ENCODE peak calls at places on chromosomes 5 and 9, in eight cellular contexts. One of them, this sample, is unnamed.

GRCh38 chr9:36798350-36799065 is 225.8 kb downstream of the MELK start:
- DNase-seq in LoVo: no peak
- DNase-seq in COR-L47: peak
- DNase-seq in lung: no peak
- DNase-seq in H1: no peak
- DNase-seq in IMR-90: no peak
- DNase-seq in aorta: no peak
- DNase-seq in ovary: no peak
- DNase-seq in this sample: no peak

GRCh38 chr9:76766126-76766525 is 1.9 kb downstream of the PCA3 start:
- DNase-seq in ovary: no peak
- DNase-seq in COR-L47: no peak
- DNase-seq in IMR-90: no peak
- DNase-seq in lung: no peak
- DNase-seq in aorta: no peak
- DNase-seq in LoVo: no peak
- DNase-seq in H1: no peak
- DNase-seq in this sample: no peak

GRCh38 chr5:143402464-143403356 is 776 bp downstream of the NR3C1 start:
- DNase-seq in aorta: peak
- DNase-seq in ovary: peak
- DNase-seq in lung: peak
- DNase-seq in COR-L47: no peak
- DNase-seq in LoVo: peak
- DNase-seq in IMR-90: peak
- DNase-seq in H1: peak
- DNase-seq in this sample: peak

GRCh38 chr9:14294659-14295058 is 19.3 kb downstream of the NFIB start:
- DNase-seq in ovary: no peak
- DNase-seq in LoVo: no peak
- DNase-seq in COR-L47: no peak
- DNase-seq in H1: no peak
- DNase-seq in lung: no peak
- DNase-seq in aorta: no peak
- DNase-seq in IMR-90: no peak
- DNase-seq in this sample: no peak

GRCh38 chr9:73916016-73916673 is 581.0 kb upstream of the RORB start:
- DNase-seq in IMR-90: no peak
- DNase-seq in COR-L47: no peak
- DNase-seq in lung: no peak
- DNase-seq in ovary: no peak
- DNase-seq in aorta: no peak
- DNase-seq in LoVo: no peak
- DNase-seq in H1: peak
- DNase-seq in this sample: no peak

GRCh38 chr5:57438162-57438561 is 44.4 kb downstream of the ACTBL2 start:
- DNase-seq in IMR-90: peak
- DNase-seq in aorta: no peak
- DNase-seq in COR-L47: no peak
- DNase-seq in H1: no peak
- DNase-seq in LoVo: no peak
- DNase-seq in ovary: no peak
- DNase-seq in lung: no peak
- DNase-seq in this sample: no peak

GRCh38 chr5:129511291-129511690 is 51.2 kb downstream of the ADAMTS19 start:
- DNase-seq in IMR-90: no peak
- DNase-seq in ovary: no peak
- DNase-seq in aorta: no peak
- DNase-seq in H1: no peak
- DNase-seq in lung: no peak
- DNase-seq in COR-L47: no peak
- DNase-seq in LoVo: no peak
- DNase-seq in this sample: no peak

GRCh38 chr5:78568212-78568611 is 80.4 kb downstream of the LHFPL2 start:
- DNase-seq in lung: no peak
- DNase-seq in H1: no peak
- DNase-seq in LoVo: no peak
- DNase-seq in COR-L47: no peak
- DNase-seq in ovary: no peak
- DNase-seq in aorta: no peak
- DNase-seq in IMR-90: no peak
- DNase-seq in this sample: no peak

GRCh38 chr9:99261923-99262322 is 39.8 kb downstream of the SEC61B start:
- DNase-seq in COR-L47: no peak
- DNase-seq in LoVo: no peak
- DNase-seq in lung: no peak
- DNase-seq in H1: no peak
- DNase-seq in ovary: no peak
- DNase-seq in IMR-90: no peak
- DNase-seq in aorta: no peak
- DNase-seq in this sample: no peak

GRCh38 chr5:176418251-176418650 is 1.9 kb upstream of the CLTB start:
- DNase-seq in ovary: no peak
- DNase-seq in aorta: no peak
- DNase-seq in IMR-90: no peak
- DNase-seq in LoVo: peak
- DNase-seq in COR-L47: no peak
- DNase-seq in H1: no peak
- DNase-seq in lung: no peak
- DNase-seq in this sample: no peak

GRCh38 chr9:136970361-136970760 is 6.9 kb upstream of the PTGDS start:
- DNase-seq in H1: no peak
- DNase-seq in ovary: no peak
- DNase-seq in LoVo: no peak
- DNase-seq in IMR-90: no peak
- DNase-seq in COR-L47: no peak
- DNase-seq in lung: no peak
- DNase-seq in aorta: no peak
- DNase-seq in this sample: no peak

GRCh38 chr9:14021871-14022525 is 291.9 kb downstream of the NFIB start:
- DNase-seq in LoVo: no peak
- DNase-seq in H1: no peak
- DNase-seq in ovary: no peak
- DNase-seq in COR-L47: no peak
- DNase-seq in IMR-90: peak
- DNase-seq in lung: no peak
- DNase-seq in aorta: no peak
- DNase-seq in this sample: no peak

GRCh38 chr5:92513067-92513466 is 1068.0 kb downstream of the NR2F1-AS1 start:
- DNase-seq in H1: no peak
- DNase-seq in aorta: no peak
- DNase-seq in LoVo: no peak
- DNase-seq in IMR-90: peak
- DNase-seq in COR-L47: no peak
- DNase-seq in lung: no peak
- DNase-seq in ovary: no peak
- DNase-seq in this sample: no peak

GRCh38 chr5:117095803-117096332 is 521.2 kb upstream of the SEMA6A start:
- DNase-seq in COR-L47: no peak
- DNase-seq in IMR-90: no peak
- DNase-seq in LoVo: no peak
- DNase-seq in H1: no peak
- DNase-seq in lung: no peak
- DNase-seq in ovary: no peak
- DNase-seq in aorta: no peak
- DNase-seq in this sample: no peak

GRCh38 chr5:95069948-95070347 is 214.9 kb downstream of the MCTP1 start:
- DNase-seq in LoVo: no peak
- DNase-seq in ovary: no peak
- DNase-seq in H1: no peak
- DNase-seq in IMR-90: no peak
- DNase-seq in aorta: no peak
- DNase-seq in COR-L47: no peak
- DNase-seq in lung: no peak
- DNase-seq in this sample: no peak

GRCh38 chr5:178417391-178417811 is 172.8 kb downstream of the COL23A1 start:
- DNase-seq in lung: no peak
- DNase-seq in LoVo: no peak
- DNase-seq in H1: no peak
- DNase-seq in ovary: peak
- DNase-seq in aorta: no peak
- DNase-seq in IMR-90: no peak
- DNase-seq in COR-L47: no peak
- DNase-seq in this sample: no peak

GRCh38 chr5:143386725-143387124 is 16.8 kb downstream of the NR3C1 start:
- DNase-seq in lung: no peak
- DNase-seq in aorta: no peak
- DNase-seq in IMR-90: peak
- DNase-seq in LoVo: no peak
- DNase-seq in H1: no peak
- DNase-seq in COR-L47: no peak
- DNase-seq in ovary: no peak
- DNase-seq in this sample: no peak

GRCh38 chr5:84113246-84114118 is 271.2 kb downstream of the EDIL3 start:
- DNase-seq in aorta: no peak
- DNase-seq in IMR-90: peak
- DNase-seq in LoVo: no peak
- DNase-seq in H1: peak
- DNase-seq in ovary: no peak
- DNase-seq in COR-L47: peak
- DNase-seq in lung: no peak
- DNase-seq in this sample: no peak

GRCh38 chr5:14293279-14293678 is 150.1 kb downstream of the TRIO start:
- DNase-seq in aorta: no peak
- DNase-seq in COR-L47: no peak
- DNase-seq in IMR-90: no peak
- DNase-seq in H1: no peak
- DNase-seq in ovary: no peak
- DNase-seq in LoVo: no peak
- DNase-seq in lung: no peak
- DNase-seq in this sample: no peak

GRCh38 chr5:149205625-149206523 is 64.6 kb downstream of the ABLIM3 start:
- DNase-seq in aorta: peak
- DNase-seq in LoVo: no peak
- DNase-seq in lung: peak
- DNase-seq in ovary: no peak
- DNase-seq in IMR-90: peak
- DNase-seq in H1: peak
- DNase-seq in COR-L47: no peak
- DNase-seq in this sample: no peak

GRCh38 chr9:110116543-110116885 is 91.4 kb downstream of the C9orf152 start:
- DNase-seq in H1: no peak
- DNase-seq in lung: no peak
- DNase-seq in LoVo: no peak
- DNase-seq in aorta: no peak
- DNase-seq in IMR-90: peak
- DNase-seq in ovary: no peak
- DNase-seq in COR-L47: no peak
- DNase-seq in this sample: no peak

GRCh38 chr5:139051392-139051791 is 146.8 kb downstream of the SIL1 start:
- DNase-seq in IMR-90: no peak
- DNase-seq in H1: no peak
- DNase-seq in LoVo: no peak
- DNase-seq in ovary: no peak
- DNase-seq in aorta: no peak
- DNase-seq in lung: no peak
- DNase-seq in COR-L47: no peak
- DNase-seq in this sample: no peak

GRCh38 chr5:34655354-34655991 is 655 bp upstream of the RAI14 start:
- DNase-seq in LoVo: peak
- DNase-seq in lung: peak
- DNase-seq in COR-L47: peak
- DNase-seq in H1: peak
- DNase-seq in IMR-90: peak
- DNase-seq in ovary: peak
- DNase-seq in aorta: no peak
- DNase-seq in this sample: peak

GRCh38 chr5:90142531-90142930 is 267.0 kb downstream of the CETN3 start:
- DNase-seq in IMR-90: no peak
- DNase-seq in COR-L47: no peak
- DNase-seq in LoVo: no peak
- DNase-seq in ovary: no peak
- DNase-seq in aorta: no peak
- DNase-seq in lung: no peak
- DNase-seq in H1: no peak
- DNase-seq in this sample: no peak

GRCh38 chr9:3205421-3206095 is 320.2 kb downstream of the RFX3 start:
- DNase-seq in LoVo: no peak
- DNase-seq in ovary: no peak
- DNase-seq in COR-L47: peak
- DNase-seq in IMR-90: no peak
- DNase-seq in lung: no peak
- DNase-seq in H1: no peak
- DNase-seq in aorta: no peak
- DNase-seq in this sample: no peak

GRCh38 chr9:41229408-41230401 is 40.6 kb upstream of the ZNG1F start:
- DNase-seq in LoVo: no peak
- DNase-seq in IMR-90: peak
- DNase-seq in ovary: peak
- DNase-seq in aorta: peak
- DNase-seq in COR-L47: no peak
- DNase-seq in H1: no peak
- DNase-seq in lung: no peak
- DNase-seq in this sample: peak

GRCh38 chr5:80346055-80346454 is 26.3 kb downstream of the SPZ1 start:
- DNase-seq in LoVo: peak
- DNase-seq in lung: no peak
- DNase-seq in IMR-90: no peak
- DNase-seq in COR-L47: peak
- DNase-seq in ovary: no peak
- DNase-seq in H1: no peak
- DNase-seq in aorta: no peak
- DNase-seq in this sample: no peak

GRCh38 chr9:35374436-35374835 is 115.5 kb upstream of the RUSC2 start:
- DNase-seq in IMR-90: no peak
- DNase-seq in lung: no peak
- DNase-seq in COR-L47: no peak
- DNase-seq in LoVo: no peak
- DNase-seq in aorta: no peak
- DNase-seq in ovary: no peak
- DNase-seq in H1: no peak
- DNase-seq in this sample: no peak